ENCODE peak calls at places on chromosome 1, in ten cellular contexts. G, I, S, M, T, R, F, H, Y and K are unnamed samples. For H3K27me3, the result is how much of the 10 kb centered on the place peaks cover.

GRCh38 chr1:248686815-248687214 is 15.8 kb downstream of the OR14I1 start:
- DNase-seq in R (no peak), I (no peak), M (no peak), S (no peak), Y (no peak), F (no peak), G (no peak), T (peak), H (peak), K (no peak)

GRCh38 chr1:3874736-3875135 is 17.5 kb downstream of the DFFB start:
- DNase-seq in Y (no peak), I (no peak), S (peak), M (peak), R (no peak), H (no peak), T (no peak), G (no peak), F (no peak), K (no peak)

GRCh38 chr1:154999651-155000474 is 2.7 kb upstream of the ZBTB7B start:
- DNase-seq in F (no peak), R (peak), T (no peak), S (no peak), G (no peak), H (peak), Y (no peak), M (peak), I (peak), K (peak)

GRCh38 chr1:222127526-222128152 is 385.8 kb upstream of the DUSP10 start:
- DNase-seq in S (no peak), I (no peak), R (no peak), G (no peak), H (no peak), Y (no peak), F (no peak), T (no peak), M (no peak), K (no peak)

GRCh38 chr1:234262754-234263105 is 110.5 kb upstream of the COA6 start:
- DNase-seq in Y (no peak), M (no peak), G (no peak), S (no peak), R (no peak), T (no peak), I (no peak), H (no peak), F (no peak), K (no peak)

GRCh38 chr1:109669246-109669948 is 1.5 kb downstream of the GSTM2 start:
- DNase-seq in I (no peak), R (no peak), Y (no peak), T (no peak), H (no peak), G (no peak), M (no peak), F (no peak), S (no peak), K (peak)

GRCh38 chr1:178122283-178122682 is 28.4 kb downstream of the RASAL2 start:
- DNase-seq in T (no peak), H (peak), I (no peak), S (no peak), Y (no peak), R (no peak), G (no peak), M (no peak), F (no peak), K (no peak)

GRCh38 chr1:67937010-67937409 is 103.7 kb upstream of the GNG12 start:
- DNase-seq in T (no peak), F (no peak), M (no peak), H (no peak), I (no peak), Y (no peak), R (no peak), G (no peak), S (no peak), K (no peak)

GRCh38 chr1:75937034-75937433 is 4.8 kb upstream of the ASB17 start:
- DNase-seq in R (no peak), G (peak), S (no peak), H (peak), M (no peak), F (no peak), Y (no peak), T (no peak), I (no peak), K (no peak)

DNA sequence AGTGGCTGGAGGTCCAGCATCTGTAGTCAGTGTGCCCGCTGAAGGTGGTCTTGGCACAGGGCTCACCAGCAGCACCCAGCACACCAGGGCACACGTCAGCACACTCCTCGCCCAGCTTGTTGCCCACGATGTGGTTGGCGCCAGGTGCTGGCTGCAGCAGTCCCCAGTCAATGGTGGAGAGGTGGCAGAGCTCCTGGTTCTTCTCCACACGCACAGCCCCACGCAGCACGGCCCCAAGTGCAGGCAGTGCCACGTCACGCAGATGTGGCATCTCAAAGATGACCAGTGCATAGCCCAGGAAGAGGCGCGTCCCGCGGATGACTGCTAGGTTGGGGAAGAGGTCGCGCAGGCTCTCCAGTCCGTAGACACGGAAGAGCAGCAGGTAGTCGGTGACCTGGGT is 5.2 kb downstream of the INSRR start:
- DNase-seq in R (no peak), Y (no peak), G (no peak), S (no peak), M (no peak), T (no peak), H (no peak), F (no peak), I (no peak), K (peak)
- H3K27me3 ChIP-seq in R (under half), Y (under half), G (half or more), S (under half), M (under half), T (under half), H (under half), F (under half), I (half or more), K (half or more)

DNA sequence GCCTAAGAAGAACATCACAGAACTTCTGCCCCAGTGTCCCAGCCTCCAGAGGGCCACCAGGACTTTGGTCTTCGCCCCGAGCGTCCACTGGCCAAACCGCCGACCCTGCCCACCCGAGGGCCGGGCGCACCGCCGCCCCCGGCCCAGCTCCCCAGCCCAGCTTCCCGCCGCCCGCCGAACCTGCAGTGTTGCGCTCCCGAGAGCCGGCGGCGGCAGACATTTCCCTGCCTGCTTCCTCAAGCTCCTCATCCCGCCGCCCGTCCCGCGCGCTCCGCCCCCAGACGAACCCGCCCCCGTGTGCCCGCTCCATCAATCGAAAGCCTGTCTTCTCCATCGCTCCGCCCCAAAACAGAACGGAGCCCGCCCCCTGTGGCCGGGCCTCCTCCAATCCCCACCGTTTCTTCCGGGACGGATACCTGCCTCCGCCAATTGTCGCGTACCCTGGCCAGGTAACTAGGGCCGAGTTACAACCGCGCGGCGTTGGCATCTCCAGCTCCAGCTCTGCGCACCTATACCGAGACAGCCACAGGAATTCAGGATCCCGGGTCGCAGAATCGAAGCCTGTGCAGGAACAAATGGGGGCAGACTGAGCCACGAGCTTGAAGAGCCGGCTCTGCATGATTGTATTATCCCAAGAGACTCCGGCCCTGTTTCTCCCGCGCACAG is 15.2 kb downstream of the INPP5B start:
- DNase-seq in T (peak), H (peak), S (peak), M (peak), F (peak), I (peak), R (peak), G (peak), Y (peak), K (peak)
- H3K27me3 ChIP-seq in T (under half), H (under half), S (under half), M (under half), F (under half), I (under half), R (under half), G (under half), Y (under half), K (under half)

DNA sequence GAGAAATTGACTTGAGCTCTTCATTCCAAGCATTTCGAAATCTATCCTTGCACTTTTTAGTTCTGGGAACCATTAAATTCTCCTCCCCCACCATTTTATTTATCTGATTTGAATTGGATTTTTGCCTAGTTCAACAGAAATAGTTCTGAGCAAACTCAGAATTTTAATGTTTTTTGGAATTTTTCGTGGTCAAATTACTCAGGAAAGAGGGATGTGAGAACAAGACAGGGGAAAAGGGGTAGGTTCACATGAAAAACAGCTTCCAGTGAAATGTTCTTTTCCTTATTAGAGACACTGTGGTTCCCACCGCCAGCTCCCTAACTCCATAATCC is 5.7 kb upstream of the ZNF697 start:
- DNase-seq in Y (no peak), T (no peak), F (no peak), M (no peak), I (no peak), G (no peak), H (no peak), S (no peak), R (no peak), K (no peak)
- H3K27me3 ChIP-seq in Y (half or more), T (under half), F (under half), M (under half), I (under half), G (under half), H (under half), S (under half), R (under half), K (under half)

GRCh38 chr1:18705811-18706210 is 75.2 kb downstream of the PAX7 start:
- DNase-seq in M (no peak), G (no peak), I (no peak), H (no peak), F (no peak), T (peak), S (no peak), Y (no peak), R (no peak), K (no peak)
- H3K27me3 ChIP-seq in M (under half), G (under half), I (half or more), H (under half), F (under half), T (under half), S (under half), Y (under half), R (under half), K (under half)

DNA sequence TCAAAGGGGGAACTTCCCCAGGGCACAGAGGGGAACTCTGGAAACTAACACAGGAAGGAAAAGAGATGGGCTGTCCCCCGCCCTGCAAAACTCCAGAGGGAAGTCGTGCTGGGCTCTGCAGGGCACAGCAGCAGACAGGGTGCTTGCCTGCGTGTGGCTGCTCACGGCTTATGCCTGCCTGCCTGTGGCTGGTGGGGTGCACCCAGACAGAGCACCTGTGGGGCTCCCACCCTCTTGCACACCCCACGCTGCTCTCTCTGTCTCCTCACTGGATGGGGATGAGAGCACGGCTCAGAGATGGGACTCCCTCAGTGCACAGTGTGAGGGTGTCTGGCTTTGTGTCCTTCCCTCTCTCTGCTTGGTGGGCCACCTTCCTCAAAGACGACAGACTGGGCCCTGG is 13.5 kb upstream of the ETV3L start:
- DNase-seq in R (no peak), F (no peak), M (no peak), G (no peak), H (no peak), Y (no peak), T (no peak), S (no peak), I (peak), K (no peak)
- H3K27me3 ChIP-seq in R (under half), F (under half), M (under half), G (under half), H (under half), Y (under half), T (under half), S (under half), I (half or more), K (under half)

GRCh38 chr1:151944859-151945575 is 35.7 kb upstream of the THEM4 start:
- DNase-seq in I (no peak), M (no peak), Y (no peak), G (no peak), S (no peak), H (no peak), R (no peak), F (no peak), T (no peak), K (no peak)

GRCh38 chr1:151945725-151946365 is 36.5 kb upstream of the THEM4 start:
- DNase-seq in Y (no peak), R (peak), G (peak), I (peak), T (peak), M (peak), F (peak), S (no peak), H (peak), K (peak)

GRCh38 chr1:151944110-151944858 is 35.0 kb upstream of the THEM4 start:
- DNase-seq in F (no peak), H (no peak), G (no peak), T (no peak), I (no peak), S (no peak), R (no peak), Y (no peak), M (no peak), K (no peak)

GRCh38 chr1:151942882-151943281 is 33.6 kb upstream of the THEM4 start:
- DNase-seq in T (no peak), M (no peak), F (no peak), H (no peak), S (no peak), G (no peak), Y (no peak), R (no peak), I (no peak), K (no peak)

DNA sequence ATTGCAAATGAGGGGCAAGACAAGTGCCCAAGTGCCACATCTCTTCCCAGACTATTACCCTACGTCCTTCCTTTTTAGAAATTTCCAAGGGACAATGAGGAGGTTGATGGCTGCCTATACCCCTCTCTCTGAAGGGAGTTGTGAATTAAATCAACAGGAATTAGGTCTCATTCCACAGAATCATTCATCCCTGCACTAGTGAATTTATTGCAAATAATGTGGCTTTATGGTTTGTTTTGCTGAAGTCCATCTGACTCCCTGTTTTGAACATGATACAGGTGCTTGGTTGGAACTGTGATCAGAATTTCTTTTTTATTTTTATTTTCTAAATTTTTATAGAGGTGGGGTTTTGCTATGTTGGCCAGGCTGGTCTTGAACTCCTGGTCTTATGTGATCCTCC is 34.3 kb upstream of the THEM4 start:
- DNase-seq in G (no peak), H (no peak), R (no peak), S (no peak), M (no peak), T (no peak), I (no peak), F (no peak), Y (no peak), K (no peak)
- H3K27me3 ChIP-seq in G (under half), H (under half), R (under half), S (under half), M (under half), T (under half), I (under half), F (under half), Y (under half), K (under half)

GRCh38 chr1:203379831-203380230 is 28.9 kb upstream of the FMOD start:
- DNase-seq in Y (no peak), H (no peak), T (no peak), R (no peak), G (no peak), S (no peak), F (no peak), M (no peak), I (no peak), K (no peak)
- H3K27me3 ChIP-seq in Y (under half), H (half or more), T (under half), R (under half), G (under half), S (under half), F (under half), M (under half), I (under half), K (under half)

GRCh38 chr1:159173303-159173702 is 1.9 kb downstream of the CADM3 start:
- DNase-seq in H (no peak), M (no peak), G (no peak), F (no peak), R (no peak), T (no peak), I (no peak), Y (no peak), S (no peak), K (no peak)

GRCh38 chr1:159172599-159173291 is 1.3 kb downstream of the CADM3 start:
- DNase-seq in H (no peak), I (no peak), F (peak), Y (no peak), T (no peak), G (no peak), S (no peak), M (peak), R (no peak), K (peak)

GRCh38 chr1:159171254-159171687 is at the start of gene CADM3:
- DNase-seq in I (no peak), M (peak), H (no peak), G (no peak), S (peak), T (no peak), Y (no peak), R (no peak), F (no peak), K (peak)

GRCh38 chr1:159170639-159171038 is 776 bp upstream of the CADM3 start:
- DNase-seq in Y (no peak), M (no peak), R (no peak), I (no peak), G (no peak), H (no peak), F (no peak), S (no peak), T (no peak), K (no peak)

DNA sequence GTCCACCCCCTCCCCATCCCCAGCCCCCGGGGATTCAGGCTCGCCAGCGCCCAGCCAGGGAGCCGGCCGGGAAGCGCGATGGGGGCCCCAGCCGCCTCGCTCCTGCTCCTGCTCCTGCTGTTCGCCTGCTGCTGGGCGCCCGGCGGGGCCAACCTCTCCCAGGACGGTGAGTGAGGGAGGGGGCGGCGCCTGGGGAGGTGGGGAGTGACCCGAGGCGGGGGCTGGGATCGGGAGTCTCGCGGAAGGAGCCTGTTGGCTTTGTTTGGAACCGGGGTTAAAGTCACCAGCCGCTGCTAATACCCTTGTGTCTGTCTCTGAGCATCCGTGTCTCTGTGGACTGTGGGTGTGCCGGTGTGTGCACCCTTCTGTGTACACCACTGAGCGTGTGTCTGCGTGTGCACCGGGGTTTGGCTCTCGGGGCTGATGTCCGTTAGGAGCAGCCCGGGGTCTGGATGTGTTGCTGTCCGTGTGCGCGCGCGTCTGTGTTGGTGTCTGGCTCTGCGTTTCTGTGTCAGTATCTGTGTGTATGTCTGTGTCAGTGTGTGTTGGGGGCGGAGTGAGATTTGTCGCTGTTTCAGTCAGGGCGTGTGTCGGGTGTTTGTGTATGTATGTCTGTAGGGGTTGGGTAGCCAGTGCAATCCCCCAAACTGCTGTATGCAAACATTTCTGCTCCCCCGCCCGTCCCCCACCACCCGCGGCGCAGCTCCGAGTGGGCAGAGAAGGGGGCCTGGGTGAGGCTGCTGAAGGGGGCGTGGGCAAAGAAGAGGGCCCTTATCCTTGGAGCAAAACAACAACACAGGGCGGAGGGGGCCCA is 480 bp downstream of the CADM3 start:
- DNase-seq in F (no peak), S (peak), Y (no peak), G (no peak), H (no peak), R (no peak), I (no peak), T (no peak), M (peak), K (peak)
- H3K27me3 ChIP-seq in F (under half), S (under half), Y (under half), G (under half), H (half or more), R (under half), I (half or more), T (under half), M (under half), K (under half)

DNA sequence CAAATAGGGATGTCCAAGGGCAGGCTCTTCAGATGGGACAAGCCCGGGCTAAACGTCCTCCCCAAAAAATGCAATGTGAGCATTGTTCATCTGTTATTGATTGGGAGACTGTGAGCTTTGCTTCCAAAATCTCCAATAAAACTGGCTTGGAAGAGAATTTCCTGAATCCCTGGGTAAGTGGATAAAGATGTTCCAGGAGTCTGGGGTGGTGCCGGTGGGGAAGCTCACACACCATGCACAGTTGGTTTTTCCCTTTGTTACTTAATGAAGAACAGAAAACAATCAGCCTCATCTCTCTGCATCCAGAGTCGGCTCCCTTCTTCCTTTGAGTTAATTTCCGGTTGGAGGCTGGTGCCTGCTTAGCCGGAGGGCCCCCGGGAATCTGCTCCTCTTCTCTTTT is 72.1 kb upstream of the ZBTB40 start:
- DNase-seq in S (no peak), R (no peak), G (no peak), T (no peak), Y (no peak), M (no peak), H (no peak), I (no peak), F (no peak), K (no peak)
- H3K27me3 ChIP-seq in S (under half), R (under half), G (under half), T (under half), Y (under half), M (under half), H (under half), I (half or more), F (under half), K (under half)